ENCODE peak calls at places on chromosomes 13 and 19, in four cellular contexts. Z, F, L and R are unnamed samples. For H3K4me1, the result is how much of the 10 kb centered on the place peaks cover.

GRCh38 chr19:9912551-9913236 is 23.6 kb downstream of the OLFM2 start:
- DNase-seq in Z (no peak), F (no peak), L (no peak), R (no peak)

GRCh38 chr13:33353210-33353609 is 67.7 kb upstream of the STARD13 start:
- DNase-seq in Z (no peak), F (no peak), L (peak), R (no peak)

GRCh38 chr13:97125051-97125809 is 96.9 kb upstream of the MBNL2 start:
- DNase-seq in F (no peak), L (no peak), Z (no peak), R (no peak)

GRCh38 chr19:38206928-38207327 is 17.1 kb downstream of the DPF1 start:
- DNase-seq in L (no peak), Z (no peak), F (no peak), R (no peak)

GRCh38 chr19:54114340-54114826 is 1.1 kb downstream of the TFPT start:
- DNase-seq in F (no peak), Z (peak), L (peak), R (peak)

GRCh38 chr13:43985437-43986051 is 105.8 kb downstream of the LACC1 start:
- DNase-seq in Z (no peak), L (no peak), F (no peak), R (no peak)

GRCh38 chr19:56167064-56167578 is 8.7 kb upstream of the GALP start:
- DNase-seq in F (no peak), L (no peak), Z (no peak), R (no peak)

GRCh38 chr13:81670048-81670447 is 1329.1 kb upstream of the SPRY2 start:
- DNase-seq in L (no peak), F (no peak), Z (no peak), R (no peak)

GRCh38 chr19:40560092-40560507 is 16.6 kb upstream of the SHKBP1 start:
- DNase-seq in Z (no peak), F (no peak), L (no peak), R (no peak)

GRCh38 chr13:21674271-21675009 is 3.6 kb downstream of the FGF9 start:
- DNase-seq in L (peak), F (peak), Z (no peak), R (no peak)

GRCh38 chr19:30848626-30849322 is 476.6 kb downstream of the ZNF536 start:
- DNase-seq in F (no peak), Z (no peak), L (no peak), R (no peak)

GRCh38 chr13:40185393-40185792 is 481.0 kb downstream of the FOXO1 start:
- DNase-seq in F (no peak), Z (no peak), L (no peak), R (no peak)

GRCh38 chr13:99314640-99315176 is 7.5 kb upstream of the GPR183 start:
- DNase-seq in L (no peak), F (no peak), Z (no peak), R (no peak)

GRCh38 chr19:2977686-2978466 is 512 bp downstream of the TLE6 start:
- DNase-seq in Z (no peak), L (no peak), F (no peak), R (peak)

GRCh38 chr19:18140473-18140872 is 12.5 kb upstream of the PIK3R2 start:
- DNase-seq in Z (no peak), F (no peak), L (no peak), R (no peak)

GRCh38 chr19:30670011-30670329 is 297.8 kb downstream of the ZNF536 start:
- DNase-seq in F (no peak), Z (no peak), L (no peak), R (no peak)

GRCh38 chr19:19170053-19170945 is at the start of gene MEF2B:
- DNase-seq in F (peak), L (peak), Z (peak), R (peak)

GRCh38 chr19:49997709-49998108 is 27.5 kb downstream of the VRK3 start:
- DNase-seq in Z (no peak), L (no peak), F (peak), R (no peak)

GRCh38 chr19:32570081-32570785 is 10.8 kb upstream of the PDCD5 start:
- DNase-seq in Z (peak), L (peak), F (peak), R (peak)

GRCh38 chr13:30303269-30303668 is 4.1 kb downstream of the KATNAL1 start:
- DNase-seq in L (no peak), F (no peak), Z (no peak), R (no peak)

GRCh38 chr19:8569066-8569761 is 8.0 kb downstream of the MYO1F start:
- DNase-seq in Z (no peak), F (no peak), L (no peak), R (no peak)

GRCh38 chr13:113164492-113164891 is 6.0 kb downstream of the PROZ start:
- DNase-seq in Z (no peak), L (no peak), F (no peak), R (no peak)

GRCh38 chr13:42136518-42136917 is 88.1 kb downstream of the DGKH start:
- DNase-seq in Z (no peak), F (no peak), L (no peak), R (no peak)

GRCh38 chr19:3983936-3984583 is 1.2 kb downstream of the EEF2 start:
- DNase-seq in L (no peak), F (peak), Z (peak), R (peak)

GRCh38 chr13:74135306-74136088 is 1.3 kb upstream of the KLF12 start:
- DNase-seq in L (peak), F (peak), Z (peak), R (peak)

GRCh38 chr13:99955747-99956472 is 15.7 kb downstream of the ZIC5 start:
- DNase-seq in Z (no peak), L (no peak), F (peak), R (no peak)

GRCh38 chr19:46927893-46928292 is 67.1 kb downstream of the ARHGAP35 start:
- DNase-seq in Z (no peak), F (no peak), L (no peak), R (no peak)

GRCh38 chr19:46925548-46925950 is 64.8 kb downstream of the ARHGAP35 start:
- DNase-seq in F (no peak), L (no peak), Z (no peak), R (peak)

GRCh38 chr19:46928951-46929350 is 68.2 kb downstream of the ARHGAP35 start:
- DNase-seq in L (no peak), F (no peak), Z (no peak), R (no peak)

GRCh38 chr19:46926201-46927071 is 65.6 kb downstream of the ARHGAP35 start:
- DNase-seq in F (no peak), L (no peak), Z (no peak), R (no peak)

GRCh38 chr19:46927106-46927505 is 66.3 kb downstream of the ARHGAP35 start:
- DNase-seq in Z (no peak), F (no peak), L (no peak), R (no peak)
- H3K4me1 ChIP-seq in Z (under half), F (under half), L (half or more), R (under half)

GRCh38 chr13:28678809-28679208 is 19.9 kb downstream of the POMP start:
- DNase-seq in F (no peak), Z (no peak), L (no peak), R (no peak)
- TF ChIP-seq CTCF in F (no peak), Z (no peak), L (peak), R (no peak)

GRCh38 chr19:42033413-42033812 is 36.6 kb downstream of the GRIK5 start:
- DNase-seq in F (no peak), L (no peak), Z (no peak), R (no peak)
- H3K4me1 ChIP-seq in F (under half), L (under half), Z (under half), R (under half)

GRCh38 chr19:13076787-13077186 is 25.9 kb downstream of the LYL1 start:
- DNase-seq in F (no peak), Z (no peak), L (no peak), R (no peak)

GRCh38 chr19:13079542-13079986 is 23.1 kb downstream of the LYL1 start:
- DNase-seq in F (no peak), Z (no peak), L (no peak), R (no peak)

GRCh38 chr19:13076320-13076719 is 26.3 kb downstream of the LYL1 start:
- DNase-seq in L (no peak), Z (no peak), F (no peak), R (no peak)

GRCh38 chr19:13077233-13077632 is 25.4 kb downstream of the LYL1 start:
- DNase-seq in F (no peak), Z (no peak), L (no peak), R (no peak)

GRCh38 chr19:13078897-13079541 is 23.6 kb downstream of the LYL1 start:
- DNase-seq in F (no peak), Z (peak), L (no peak), R (no peak)
- TF ChIP-seq CTCF in F (no peak), Z (no peak), L (no peak), R (no peak)